ENCODE peak calls at places on chromosome 7, in eight cellular contexts. N is heart right ventricle; J is sigmoid colon; X is cardiac muscle cell; T is thoracic aorta; L is lung; E is CD4-positive, alpha-beta T cell; D is GM12878. Z is an unnamed sample.

GRCh38 chr7:69962077-69962855 is 364.0 kb downstream of the AUTS2 start:
- DNase-seq in N (peak), J (no peak), X (peak), T (no peak), L (peak), E (no peak), D (peak), Z (no peak)

GRCh38 chr7:40315277-40315676 is 180.5 kb downstream of the SUGCT start:
- DNase-seq in N (no peak), J (no peak), X (no peak), T (no peak), L (no peak), E (no peak), D (no peak), Z (no peak)

GRCh38 chr7:35801392-35802101 is 690 bp downstream of the SEPTIN7 start:
- DNase-seq in N (peak), J (peak), X (peak), T (peak), L (peak), E (peak), D (no peak), Z (peak)

GRCh38 chr7:23966941-23967340 is 256.9 kb downstream of the STK31 start:
- DNase-seq in N (no peak), J (no peak), X (no peak), T (no peak), L (no peak), E (no peak), D (no peak), Z (no peak)

GRCh38 chr7:155336812-155337602 is 39.3 kb downstream of the INSIG1 start:
- DNase-seq in N (no peak), J (no peak), X (no peak), T (no peak), L (no peak), E (no peak), D (no peak), Z (no peak)

GRCh38 chr7:128075536-128076095 is 44.4 kb upstream of the LRRC4 start:
- DNase-seq in N (no peak), J (no peak), X (no peak), T (no peak), L (no peak), E (no peak), D (no peak), Z (no peak)

GRCh38 chr7:7772385-7772784 is 54.0 kb upstream of the RPA3 start:
- DNase-seq in N (no peak), J (no peak), X (no peak), T (no peak), L (no peak), E (no peak), D (no peak), Z (no peak)

GRCh38 chr7:106779877-106780276 is 85.2 kb upstream of the PIK3CG start:
- DNase-seq in N (no peak), J (no peak), X (peak), T (no peak), L (no peak), E (no peak), D (no peak), Z (no peak)

GRCh38 chr7:141464551-141464950 is 86.7 kb upstream of the AGK start:
- DNase-seq in N (no peak), J (no peak), X (no peak), T (no peak), L (no peak), E (no peak), D (no peak), Z (no peak)

GRCh38 chr7:27162548-27162848 is 2.8 kb downstream of the HOXA9 start:
- DNase-seq in N (no peak), J (no peak), X (no peak), T (no peak), L (no peak), E (no peak), D (no peak), Z (no peak)

GRCh38 chr7:27160147-27160545 is 3.7 kb upstream of the HOXA7 start:
- DNase-seq in N (no peak), J (peak), X (no peak), T (no peak), L (no peak), E (no peak), D (no peak), Z (no peak)

GRCh38 chr7:27160546-27161213 is 4.2 kb upstream of the HOXA7 start:
- DNase-seq in N (peak), J (peak), X (peak), T (peak), L (peak), E (peak), D (peak), Z (peak)

GRCh38 chr7:27161721-27162547 is 3.4 kb downstream of the HOXA9 start:
- DNase-seq in N (no peak), J (peak), X (no peak), T (no peak), L (no peak), E (no peak), D (no peak), Z (no peak)

DNA sequence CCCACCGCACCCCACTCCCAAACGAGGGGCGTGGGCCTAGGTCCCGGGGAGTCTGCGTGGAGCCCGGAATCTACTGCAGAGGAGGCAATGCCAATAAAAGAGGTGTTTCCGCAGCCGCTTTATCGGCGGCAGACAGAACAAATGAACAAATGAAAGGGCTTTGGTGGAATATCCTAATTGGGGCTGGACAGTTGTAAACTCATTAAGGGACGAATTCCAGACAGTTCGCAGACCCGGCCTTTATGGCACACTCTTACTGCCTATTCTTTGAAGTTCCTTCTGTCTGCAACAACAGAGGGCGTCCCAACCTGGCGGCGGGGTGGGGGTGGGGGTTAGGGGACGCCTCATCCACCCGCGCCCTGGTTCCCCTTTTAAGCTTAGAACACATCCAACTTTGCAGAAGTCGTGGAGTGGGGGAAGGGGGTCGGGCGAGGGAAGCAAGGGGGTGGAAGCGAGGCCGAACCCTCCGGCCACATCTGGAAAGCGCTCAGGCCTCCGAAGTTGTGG is 4.1 kb downstream of the HOXA9 start:
- DNase-seq in N (no peak), J (peak), X (no peak), T (no peak), L (no peak), E (no peak), D (no peak), Z (no peak)
- TF ChIP-seq CTCF in N (no peak), J (peak), X (no peak), T (no peak), L (no peak), E (peak), D (no peak), Z (peak)

GRCh38 chr7:71925663-71926062 is 486.5 kb downstream of the CALN1 start:
- DNase-seq in N (no peak), J (no peak), X (no peak), T (no peak), L (no peak), E (no peak), D (no peak), Z (no peak)
- TF ChIP-seq CTCF in N (no peak), J (no peak), X (no peak), T (no peak), L (no peak), E (no peak), D (no peak), Z (no peak)

DNA sequence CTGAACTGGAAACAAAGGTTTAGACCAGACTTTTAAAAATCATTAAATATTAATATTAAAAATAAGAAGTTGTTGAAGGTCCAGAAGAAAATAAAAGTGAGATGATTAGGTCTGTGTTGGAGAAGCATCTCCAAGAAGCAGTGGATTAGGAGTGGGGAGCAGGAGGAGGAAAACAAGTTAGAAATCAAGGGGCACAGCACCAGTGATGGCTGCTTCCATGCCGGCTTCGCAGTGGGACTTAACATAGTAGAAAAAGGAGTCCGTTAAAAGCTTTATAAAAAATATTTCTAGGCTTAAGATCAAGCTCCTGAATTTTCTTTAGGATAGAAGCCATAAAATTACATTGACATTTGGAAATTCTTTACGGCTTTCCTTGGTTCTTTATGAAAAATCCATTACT is 95.8 kb downstream of the CDC14C start:
- DNase-seq in N (no peak), J (no peak), X (no peak), T (no peak), L (no peak), E (no peak), D (no peak), Z (no peak)
- TF ChIP-seq CTCF in N (no peak), J (no peak), X (no peak), T (no peak), L (no peak), E (no peak), D (no peak), Z (no peak)

GRCh38 chr7:75033064-75033463 is 40.5 kb downstream of the RCC1L start:
- DNase-seq in N (no peak), J (no peak), X (peak), T (no peak), L (no peak), E (no peak), D (no peak), Z (no peak)
- TF ChIP-seq CTCF in N (no peak), J (no peak), X (peak), T (no peak), L (no peak), E (no peak), D (no peak), Z (no peak)